ENCODE peak calls at places on chromosomes 12 and 14, in six cellular contexts. I is uterus, W is right lobe of liver, U is psoas muscle, S is right cardiac atrium, T is cardiac muscle cell. X is an unnamed sample. For H3K4me1, the result is how much of the 10 kb centered on the place peaks cover.

GRCh38 chr14:29536886-29537511 is 390.6 kb downstream of the PRKD1 start:
- DNase-seq in I (no peak), W (no peak), U (no peak), S (no peak), T (no peak), X (no peak)

GRCh38 chr14:93081875-93082570 is 33.7 kb downstream of the ITPK1 start:
- DNase-seq in I (no peak), W (no peak), U (no peak), S (peak), T (no peak), X (no peak)

GRCh38 chr12:42364692-42365091 is 38.7 kb downstream of the PPHLN1 start:
- DNase-seq in I (no peak), W (no peak), U (no peak), S (peak), T (no peak), X (no peak)

GRCh38 chr14:22386924-22387775 is 201.9 kb downstream of the DAD1 start:
- DNase-seq in I (peak), W (no peak), U (no peak), S (peak), T (peak), X (peak)

GRCh38 chr14:102508774-102509743 is 517 bp downstream of the ANKRD9 start:
- DNase-seq in I (peak), W (peak), U (peak), S (peak), T (peak), X (no peak)

GRCh38 chr12:98582093-98582492 is 11.4 kb upstream of the SLC25A3 start:
- DNase-seq in I (no peak), W (no peak), U (no peak), S (no peak), T (no peak), X (peak)

GRCh38 chr14:23539867-23540469 is 11.6 kb downstream of the ZFHX2 start:
- DNase-seq in I (no peak), W (no peak), U (no peak), S (no peak), T (no peak), X (no peak)

GRCh38 chr14:34874386-34875030 is 652 bp downstream of the BAZ1A start:
- DNase-seq in I (peak), W (peak), U (peak), S (peak), T (peak), X (peak)

GRCh38 chr12:42135264-42135814 is 9.3 kb downstream of the GXYLT1 start:
- DNase-seq in I (no peak), W (no peak), U (no peak), S (no peak), T (no peak), X (peak)

GRCh38 chr14:22221508-22221907 is 367.5 kb downstream of the DAD1 start:
- DNase-seq in I (no peak), W (no peak), U (no peak), S (no peak), T (no peak), X (peak)

GRCh38 chr14:62081012-62081612 is 318.9 kb downstream of the SNAPC1 start:
- DNase-seq in I (no peak), W (no peak), U (no peak), S (no peak), T (no peak), X (no peak)

GRCh38 chr14:74663884-74664283 is 49.0 kb downstream of the AREL1 start:
- DNase-seq in I (no peak), W (no peak), U (peak), S (no peak), T (no peak), X (no peak)

GRCh38 chr14:104262515-104263514 is 124.4 kb downstream of the KIF26A start:
- DNase-seq in I (peak), W (peak), U (no peak), S (no peak), T (no peak), X (no peak)

GRCh38 chr14:41285193-41285748 is 321.4 kb upstream of the LRFN5 start:
- DNase-seq in I (no peak), W (no peak), U (no peak), S (no peak), T (peak), X (peak)

GRCh38 chr14:75205586-75205985 is 29.2 kb upstream of the TMED10 start:
- DNase-seq in I (no peak), W (no peak), U (no peak), S (no peak), T (no peak), X (peak)

GRCh38 chr12:100755186-100755585 is 39.4 kb upstream of the ANO4 start:
- DNase-seq in I (no peak), W (no peak), U (no peak), S (no peak), T (no peak), X (peak)

GRCh38 chr12:69569236-69569635 is 16.0 kb upstream of the CCT2 start:
- DNase-seq in I (no peak), W (no peak), U (no peak), S (no peak), T (no peak), X (peak)

GRCh38 chr12:124768462-124769165 is 95.0 kb downstream of the SCARB1 start:
- DNase-seq in I (no peak), W (no peak), U (no peak), S (peak), T (no peak), X (no peak)

GRCh38 chr12:33180921-33181320 is 258.7 kb downstream of the SYT10 start:
- DNase-seq in I (no peak), W (no peak), U (no peak), S (no peak), T (no peak), X (peak)

GRCh38 chr12:41981758-41982157 is 162.9 kb downstream of the GXYLT1 start:
- DNase-seq in I (no peak), W (no peak), U (no peak), S (no peak), T (no peak), X (peak)

GRCh38 chr14:89673499-89674225 is 256.6 kb upstream of the FOXN3 start:
- DNase-seq in I (no peak), W (no peak), U (no peak), S (no peak), T (peak), X (no peak)

GRCh38 chr14:72128629-72129028 is 196.4 kb downstream of the RGS6 start:
- DNase-seq in I (no peak), W (no peak), U (no peak), S (no peak), T (no peak), X (no peak)

GRCh38 chr12:127809236-127809635 is 457.7 kb upstream of the TMEM132C start:
- DNase-seq in I (no peak), W (no peak), U (no peak), S (no peak), T (no peak), X (no peak)

GRCh38 chr12:65911321-65911720 is 87.0 kb downstream of the HMGA2 start:
- DNase-seq in I (no peak), W (no peak), U (no peak), S (no peak), T (no peak), X (peak)

GRCh38 chr12:131235871-131236271 is 282.2 kb downstream of the ADGRD1 start:
- DNase-seq in I (no peak), W (no peak), U (no peak), S (no peak), T (no peak), X (no peak)

GRCh38 chr12:98126637-98127335 is 388.6 kb upstream of the TMPO start:
- DNase-seq in I (no peak), W (no peak), U (no peak), S (no peak), T (no peak), X (no peak)

GRCh38 chr14:52862652-52863338 is 71.4 kb upstream of the GNPNAT1 start:
- DNase-seq in I (no peak), W (no peak), U (no peak), S (no peak), T (no peak), X (peak)

GRCh38 chr14:104821229-104821945 is 20.5 kb downstream of the ZBTB42 start:
- DNase-seq in I (peak), W (no peak), U (no peak), S (peak), T (no peak), X (no peak)

GRCh38 chr12:119942386-119942785 is 46.6 kb upstream of the BICDL1 start:
- DNase-seq in I (no peak), W (no peak), U (no peak), S (no peak), T (no peak), X (no peak)

GRCh38 chr12:53974084-53975018 is at the start of gene HOTAIR:
- DNase-seq in I (peak), W (peak), U (peak), S (no peak), T (no peak), X (peak)

GRCh38 chr14:79254069-79254775 is 957.1 kb downstream of the DIO2 start:
- DNase-seq in I (no peak), W (no peak), U (no peak), S (no peak), T (no peak), X (no peak)

GRCh38 chr12:58814036-58814435 is 106.3 kb downstream of the LRIG3 start:
- DNase-seq in I (no peak), W (no peak), U (no peak), S (no peak), T (peak), X (no peak)

GRCh38 chr12:54135621-54136027 is 53.2 kb downstream of the SMUG1 start:
- DNase-seq in I (no peak), W (no peak), U (no peak), S (no peak), T (peak), X (no peak)

GRCh38 chr14:94455928-94456327 is 3.3 kb upstream of the SERPINA11 start:
- DNase-seq in I (no peak), W (no peak), U (no peak), S (no peak), T (no peak), X (no peak)

GRCh38 chr12:13044859-13045384 is 741 bp downstream of the FAM234B start:
- DNase-seq in I (no peak), W (no peak), U (no peak), S (no peak), T (no peak), X (peak)

GRCh38 chr12:129614221-129614885 is 289.5 kb downstream of the TMEM132D start:
- DNase-seq in I (no peak), W (no peak), U (no peak), S (no peak), T (no peak), X (no peak)

GRCh38 chr14:66496188-66496807 is 10.1 kb downstream of the CCDC196 start:
- DNase-seq in I (no peak), W (peak), U (no peak), S (no peak), T (no peak), X (peak)

GRCh38 chr12:122079038-122079531 is 529 bp downstream of the MLXIP start:
- DNase-seq in I (no peak), W (peak), U (peak), S (peak), T (no peak), X (peak)
- H3K4me1 ChIP-seq in I (under half), W (under half), U (under half), S (under half), T (under half), X (under half)

GRCh38 chr14:100439781-100440180 is 116.6 kb downstream of the SLC25A47 start:
- DNase-seq in I (peak), W (peak), U (no peak), S (peak), T (no peak), X (peak)
- H3K4me1 ChIP-seq in I (under half), W (under half), U (under half), S (under half), T (under half), X (under half)

GRCh38 chr12:75480469-75480949 is at the start of gene GLIPR1:
- DNase-seq in I (peak), W (peak), U (peak), S (peak), T (no peak), X (peak)
- H3K4me1 ChIP-seq in I (under half), W (under half), U (under half), S (under half), T (under half), X (under half)

GRCh38 chr14:100901391-100902183 is 1.9 kb downstream of the RTL1 start:
- DNase-seq in I (no peak), W (no peak), U (no peak), S (no peak), T (no peak), X (no peak)

GRCh38 chr14:100900837-100901390 is 2.6 kb downstream of the RTL1 start:
- DNase-seq in I (no peak), W (no peak), U (no peak), S (no peak), T (peak), X (no peak)

GRCh38 chr14:100898465-100898864 is 5.1 kb downstream of the RTL1 start:
- DNase-seq in I (no peak), W (no peak), U (no peak), S (no peak), T (no peak), X (no peak)

GRCh38 chr14:100898935-100899840 is 4.3 kb downstream of the RTL1 start:
- DNase-seq in I (no peak), W (no peak), U (no peak), S (peak), T (no peak), X (no peak)

GRCh38 chr14:100899841-100900771 is 3.4 kb downstream of the RTL1 start:
- DNase-seq in I (no peak), W (no peak), U (no peak), S (no peak), T (peak), X (no peak)
- H3K4me1 ChIP-seq in I (under half), W (under half), U (under half), S (under half), T (under half), X (under half)

GRCh38 chr12:22437031-22437806 is 102.7 kb upstream of the ST8SIA1 start:
- DNase-seq in I (no peak), W (no peak), U (no peak), S (peak), T (no peak), X (peak)

GRCh38 chr12:22435583-22435982 is 101.1 kb upstream of the ST8SIA1 start:
- DNase-seq in I (no peak), W (no peak), U (no peak), S (no peak), T (no peak), X (no peak)

DNA sequence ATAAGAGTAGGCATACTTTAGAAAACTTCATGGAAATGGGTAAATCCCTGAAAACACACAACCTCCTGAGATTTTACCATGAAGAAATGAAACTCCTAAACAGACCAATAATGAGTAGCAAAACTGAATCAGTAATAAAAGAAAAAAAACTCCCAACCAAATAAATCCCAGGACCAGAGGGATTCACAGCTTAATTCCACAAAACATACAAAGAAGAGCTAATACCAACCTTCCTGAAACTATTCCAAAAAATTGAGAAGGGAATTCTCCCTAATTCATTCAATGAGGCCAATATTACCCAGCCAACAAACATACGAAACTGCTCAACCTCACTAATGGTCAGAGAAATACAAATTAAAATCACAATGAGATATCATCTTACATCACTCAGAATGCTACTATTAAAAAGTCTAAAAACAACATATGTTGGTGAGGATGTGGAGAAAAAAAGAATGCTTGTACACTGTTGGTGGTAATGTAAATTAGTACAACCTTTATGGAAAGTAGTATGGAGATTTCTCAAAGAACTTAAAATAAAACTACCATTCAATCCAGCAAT is 97.3 kb upstream of the ST8SIA1 start:
- DNase-seq in I (no peak), W (no peak), U (no peak), S (no peak), T (no peak), X (no peak)
- H3K4me1 ChIP-seq in I (under half), W (under half), U (under half), S (under half), T (under half), X (under half)

DNA sequence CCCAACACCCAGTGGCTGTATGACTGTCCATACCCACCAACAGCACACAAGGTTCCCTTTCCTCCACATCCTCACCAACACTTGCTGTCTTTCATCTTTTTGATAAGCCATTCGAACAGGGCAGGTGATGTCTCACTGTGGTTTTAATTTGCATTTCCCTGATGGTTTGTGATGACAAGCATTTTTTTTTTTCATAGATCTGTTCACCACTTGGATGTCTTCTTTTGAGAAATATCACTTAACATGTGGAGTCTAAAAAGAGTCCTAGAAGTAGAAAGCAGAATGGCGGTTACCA is 198.1 kb upstream of the DIO3 start:
- DNase-seq in I (no peak), W (no peak), U (no peak), S (no peak), T (no peak), X (no peak)
- H3K4me1 ChIP-seq in I (under half), W (under half), U (under half), S (under half), T (under half), X (under half)

DNA sequence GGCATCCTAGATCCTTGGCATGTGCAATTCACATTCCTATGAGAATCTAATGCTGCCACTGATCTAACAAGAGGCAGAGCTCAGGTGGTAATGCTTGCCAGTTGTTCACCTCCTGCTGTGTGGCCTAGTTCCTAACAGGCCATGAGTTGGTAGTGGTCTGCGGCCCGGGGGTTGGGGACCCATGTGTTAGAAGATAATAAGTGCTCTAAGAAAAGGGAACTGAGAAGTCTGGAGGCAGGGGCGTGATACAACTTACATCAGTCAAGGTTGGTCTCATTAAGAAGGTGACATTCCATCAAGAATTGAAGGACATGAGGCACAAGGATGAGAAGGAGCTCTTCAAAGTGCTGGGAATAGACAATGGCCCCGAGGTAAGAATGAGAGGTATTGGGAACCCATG is 49.3 kb downstream of the OVCH1 start:
- DNase-seq in I (no peak), W (no peak), U (no peak), S (no peak), T (no peak), X (no peak)
- H3K4me1 ChIP-seq in I (under half), W (under half), U (under half), S (under half), T (under half), X (under half)

X was measured in mammary epithelial cell.